ENCODE peak calls at places on chromosome 22, in five cellular contexts. One of them, this sample, is unnamed.

GRCh38 chr22:38754247-38755154 is 1.3 kb downstream of the SUN2 start:
- DNase-seq in right lobe of liver: peak; percentile 68
- DNase-seq in pancreas: peak; percentile 86
- DNase-seq in thyroid gland: peak; percentile 76
- DNase-seq in testis: peak; percentile 71
- DNase-seq in this sample: peak; percentile 53

GRCh38 chr22:17706451-17706900 is 67.8 kb downstream of the BID start:
- DNase-seq in right lobe of liver: no peak
- DNase-seq in pancreas: no peak
- DNase-seq in thyroid gland: peak; percentile 25
- DNase-seq in testis: peak; percentile 52
- DNase-seq in this sample: peak; percentile 88

GRCh38 chr22:19147193-19147780 is 2.8 kb downstream of the GSC2 start:
- DNase-seq in right lobe of liver: no peak
- DNase-seq in pancreas: no peak
- DNase-seq in thyroid gland: no peak
- DNase-seq in testis: no peak
- DNase-seq in this sample: no peak

GRCh38 chr22:35033635-35034296 is 32.2 kb upstream of the ISX start:
- DNase-seq in right lobe of liver: no peak
- DNase-seq in pancreas: no peak
- DNase-seq in thyroid gland: no peak
- DNase-seq in testis: no peak
- DNase-seq in this sample: no peak

GRCh38 chr22:33005476-33005875 is 52.7 kb downstream of the SYN3 start:
- DNase-seq in right lobe of liver: no peak
- DNase-seq in pancreas: no peak
- DNase-seq in thyroid gland: no peak
- DNase-seq in testis: no peak
- DNase-seq in this sample: no peak

GRCh38 chr22:33464698-33465097 is 406.5 kb upstream of the SYN3 start:
- DNase-seq in right lobe of liver: no peak
- DNase-seq in pancreas: no peak
- DNase-seq in thyroid gland: no peak
- DNase-seq in testis: no peak
- DNase-seq in this sample: no peak

GRCh38 chr22:25779890-25780289 is 37.9 kb downstream of the MYO18B start:
- DNase-seq in right lobe of liver: no peak
- DNase-seq in pancreas: no peak
- DNase-seq in thyroid gland: no peak
- DNase-seq in testis: no peak
- DNase-seq in this sample: no peak

GRCh38 chr22:24954114-24954463 is 1.6 kb downstream of the KIAA1671 start:
- DNase-seq in right lobe of liver: no peak
- DNase-seq in pancreas: no peak
- DNase-seq in thyroid gland: no peak
- DNase-seq in testis: no peak
- DNase-seq in this sample: no peak

GRCh38 chr22:35642305-35642741 is 5.9 kb upstream of the APOL6 start:
- DNase-seq in right lobe of liver: peak; percentile 71
- DNase-seq in pancreas: no peak
- DNase-seq in thyroid gland: no peak
- DNase-seq in testis: peak; percentile 48
- DNase-seq in this sample: peak; percentile 25

GRCh38 chr22:45197606-45198462 is 34.1 kb downstream of the NUP50 start:
- DNase-seq in right lobe of liver: no peak
- DNase-seq in pancreas: no peak
- DNase-seq in thyroid gland: no peak
- DNase-seq in testis: peak; percentile 83
- DNase-seq in this sample: no peak

GRCh38 chr22:50074551-50075042 is 10.6 kb downstream of the MLC1 start:
- DNase-seq in right lobe of liver: no peak
- DNase-seq in pancreas: peak; percentile 87
- DNase-seq in thyroid gland: no peak
- DNase-seq in testis: no peak
- DNase-seq in this sample: no peak

GRCh38 chr22:20514658-20515406 is 7.4 kb downstream of the MED15 start:
- DNase-seq in right lobe of liver: no peak
- DNase-seq in pancreas: no peak
- DNase-seq in thyroid gland: no peak
- DNase-seq in testis: no peak
- DNase-seq in this sample: peak; percentile 95

GRCh38 chr22:20439928-20440575 is 2.4 kb upstream of the SCARF2 start:
- DNase-seq in right lobe of liver: no peak
- DNase-seq in pancreas: peak; percentile 40
- DNase-seq in thyroid gland: no peak
- DNase-seq in testis: no peak
- DNase-seq in this sample: no peak

GRCh38 chr22:45238431-45239377 is 2.0 kb downstream of the KIAA0930 start:
- DNase-seq in right lobe of liver: no peak
- DNase-seq in pancreas: no peak
- DNase-seq in thyroid gland: no peak
- DNase-seq in testis: no peak
- DNase-seq in this sample: peak; percentile 65

GRCh38 chr22:40436460-40437431 is 66.4 kb downstream of the SGSM3 start:
- DNase-seq in right lobe of liver: no peak
- DNase-seq in pancreas: no peak
- DNase-seq in thyroid gland: peak; percentile 48
- DNase-seq in testis: peak; percentile 77
- DNase-seq in this sample: no peak

GRCh38 chr22:50260801-50261614 is 475 bp downstream of the MAPK12 start:
- DNase-seq in right lobe of liver: no peak
- DNase-seq in pancreas: no peak
- DNase-seq in thyroid gland: no peak
- DNase-seq in testis: peak; percentile 73
- DNase-seq in this sample: no peak

GRCh38 chr22:50530280-50530856 is 556 bp upstream of the TYMP start:
- DNase-seq in right lobe of liver: peak; percentile 93
- DNase-seq in pancreas: peak; percentile 90
- DNase-seq in thyroid gland: peak; percentile 78
- DNase-seq in testis: no peak
- DNase-seq in this sample: peak; percentile 81

GRCh38 chr22:30580896-30581295 is 6.4 kb upstream of the GAL3ST1 start:
- DNase-seq in right lobe of liver: no peak
- DNase-seq in pancreas: no peak
- DNase-seq in thyroid gland: no peak
- DNase-seq in testis: no peak
- DNase-seq in this sample: no peak
- H3K36me3 ChIP-seq in right lobe of liver: no peaks in the 10 kb centered on the region
- H3K36me3 ChIP-seq in pancreas: peaks cover 92% of the 10 kb centered on the region
- H3K36me3 ChIP-seq in thyroid gland: peaks cover 96% of the 10 kb centered on the region
- H3K36me3 ChIP-seq in testis: no peaks in the 10 kb centered on the region
- H3K36me3 ChIP-seq in this sample: peaks cover 100% of the 10 kb centered on the region

DNA sequence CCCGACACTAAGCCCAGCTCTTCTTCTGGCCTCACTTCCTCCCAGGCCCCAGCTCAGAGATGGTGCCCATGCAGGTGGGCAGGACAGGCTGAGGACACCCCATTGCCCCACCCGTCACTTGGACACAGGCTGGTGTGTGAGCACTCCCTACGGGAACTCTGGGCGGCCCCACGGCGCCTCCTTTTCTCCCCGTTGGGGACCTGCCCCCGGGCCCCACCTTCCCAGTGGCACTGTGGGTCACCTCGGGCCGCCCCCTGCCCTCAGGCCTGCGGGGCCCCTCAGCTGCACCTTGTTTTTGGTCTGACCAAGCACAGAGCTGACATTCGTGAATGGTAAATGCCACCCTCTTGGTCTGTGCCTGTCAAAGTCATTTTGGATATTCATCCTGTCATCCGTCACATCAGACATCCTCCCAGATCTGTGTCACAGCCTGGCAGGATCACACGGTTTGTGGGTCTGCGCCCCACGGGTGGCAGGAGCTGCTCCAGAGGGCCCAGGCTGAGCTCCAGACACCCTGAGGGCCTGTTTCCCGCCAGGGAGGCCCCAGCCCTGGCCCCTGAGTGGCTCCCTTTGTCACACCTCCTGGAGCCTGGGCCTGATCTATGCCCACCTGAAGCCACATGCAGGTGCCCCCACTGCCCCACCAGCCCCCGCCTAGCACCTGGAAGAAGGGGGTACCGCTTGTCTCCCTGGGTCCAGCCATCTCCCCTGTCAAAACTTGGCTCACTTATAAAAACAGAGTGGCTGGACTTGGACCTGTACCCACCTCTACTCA is 1188.5 kb downstream of the BRD1 start:
- DNase-seq in right lobe of liver: no peak
- DNase-seq in pancreas: peak; percentile 33
- DNase-seq in thyroid gland: no peak
- DNase-seq in testis: no peak
- DNase-seq in this sample: no peak
- H3K36me3 ChIP-seq in right lobe of liver: no peaks in the 10 kb centered on the region
- H3K36me3 ChIP-seq in pancreas: no peaks in the 10 kb centered on the region
- H3K36me3 ChIP-seq in thyroid gland: no peaks in the 10 kb centered on the region
- H3K36me3 ChIP-seq in testis: no peaks in the 10 kb centered on the region
- H3K36me3 ChIP-seq in this sample: no peaks in the 10 kb centered on the region

GRCh38 chr22:23803001-23803819 is 16.4 kb downstream of the SMARCB1 start:
- DNase-seq in right lobe of liver: no peak
- DNase-seq in pancreas: no peak
- DNase-seq in thyroid gland: no peak
- DNase-seq in testis: no peak
- DNase-seq in this sample: no peak

GRCh38 chr22:23801886-23802377 is 15.2 kb downstream of the SMARCB1 start:
- DNase-seq in right lobe of liver: no peak
- DNase-seq in pancreas: no peak
- DNase-seq in thyroid gland: no peak
- DNase-seq in testis: no peak
- DNase-seq in this sample: no peak

GRCh38 chr22:23806837-23807236 is 20.1 kb downstream of the SMARCB1 start:
- DNase-seq in right lobe of liver: no peak
- DNase-seq in pancreas: no peak
- DNase-seq in thyroid gland: no peak
- DNase-seq in testis: no peak
- DNase-seq in this sample: no peak

GRCh38 chr22:23801238-23801821 is 14.6 kb downstream of the SMARCB1 start:
- DNase-seq in right lobe of liver: no peak
- DNase-seq in pancreas: no peak
- DNase-seq in thyroid gland: peak; percentile 77
- DNase-seq in testis: no peak
- DNase-seq in this sample: no peak

GRCh38 chr22:23804781-23805291 is 18.1 kb downstream of the SMARCB1 start:
- DNase-seq in right lobe of liver: no peak
- DNase-seq in pancreas: no peak
- DNase-seq in thyroid gland: no peak
- DNase-seq in testis: peak; percentile 81
- DNase-seq in this sample: no peak
- H3K36me3 ChIP-seq in right lobe of liver: no peaks in the 10 kb centered on the region
- H3K36me3 ChIP-seq in pancreas: peaks cover 56% of the 10 kb centered on the region
- H3K36me3 ChIP-seq in thyroid gland: peaks cover 64% of the 10 kb centered on the region
- H3K36me3 ChIP-seq in testis: no peaks in the 10 kb centered on the region
- H3K36me3 ChIP-seq in this sample: no peaks in the 10 kb centered on the region

GRCh38 chr22:30299322-30299721 is 10.0 kb upstream of the CASTOR1 start:
- DNase-seq in right lobe of liver: no peak
- DNase-seq in pancreas: no peak
- DNase-seq in thyroid gland: no peak
- DNase-seq in testis: no peak
- DNase-seq in this sample: no peak
- H3K36me3 ChIP-seq in right lobe of liver: no peaks in the 10 kb centered on the region
- H3K36me3 ChIP-seq in pancreas: peaks cover 10% of the 10 kb centered on the region
- H3K36me3 ChIP-seq in thyroid gland: peaks cover 15% of the 10 kb centered on the region
- H3K36me3 ChIP-seq in testis: no peaks in the 10 kb centered on the region
- H3K36me3 ChIP-seq in this sample: peaks cover 70% of the 10 kb centered on the region

DNA sequence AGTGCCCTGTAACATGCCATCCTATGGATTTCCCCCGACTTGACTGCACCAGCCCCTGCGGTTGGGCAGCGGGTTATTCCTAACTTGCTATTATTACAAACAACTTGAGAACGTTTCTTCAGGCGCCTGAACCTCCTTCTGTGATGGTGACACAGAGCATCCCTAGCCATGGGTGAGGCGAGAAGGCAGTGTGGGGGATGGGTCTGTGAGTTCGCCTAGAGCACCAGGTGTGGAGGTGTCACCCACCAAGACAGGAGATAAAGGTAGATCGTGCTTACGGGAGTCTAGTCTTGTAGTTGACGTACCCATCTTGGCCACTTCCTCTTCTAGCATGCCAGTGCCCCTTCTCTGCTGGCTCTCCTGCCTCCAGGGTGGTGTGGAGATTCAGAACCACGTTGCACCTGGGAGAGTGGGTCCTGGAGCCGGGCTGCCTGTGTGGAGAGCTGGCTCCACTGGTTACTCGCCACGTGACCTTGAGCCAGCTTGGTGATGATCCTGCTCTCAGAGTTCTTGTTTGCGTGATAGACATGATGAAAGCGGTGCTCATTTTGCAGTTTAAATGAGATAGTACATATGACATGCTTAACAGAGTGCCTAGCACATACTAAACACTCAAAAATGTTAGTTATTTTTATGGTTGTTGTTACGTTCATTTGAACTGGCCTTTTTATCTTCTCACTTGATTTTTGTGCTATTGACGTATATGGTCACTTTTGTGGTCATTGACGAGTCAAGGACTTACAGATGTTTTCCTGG is 37.8 kb downstream of the TBC1D22A start:
- DNase-seq in right lobe of liver: no peak
- DNase-seq in pancreas: no peak
- DNase-seq in thyroid gland: no peak
- DNase-seq in testis: no peak
- DNase-seq in this sample: no peak
- H3K36me3 ChIP-seq in right lobe of liver: peaks cover 5% of the 10 kb centered on the region
- H3K36me3 ChIP-seq in pancreas: peaks cover 4% of the 10 kb centered on the region
- H3K36me3 ChIP-seq in thyroid gland: no peaks in the 10 kb centered on the region
- H3K36me3 ChIP-seq in testis: no peaks in the 10 kb centered on the region
- H3K36me3 ChIP-seq in this sample: no peaks in the 10 kb centered on the region

GRCh38 chr22:42814215-42814614 is 42.9 kb downstream of the ARFGAP3 start:
- DNase-seq in right lobe of liver: no peak
- DNase-seq in pancreas: no peak
- DNase-seq in thyroid gland: no peak
- DNase-seq in testis: no peak
- DNase-seq in this sample: no peak
- H3K36me3 ChIP-seq in right lobe of liver: no peaks in the 10 kb centered on the region
- H3K36me3 ChIP-seq in pancreas: peaks cover 37% of the 10 kb centered on the region
- H3K36me3 ChIP-seq in thyroid gland: peaks cover 8% of the 10 kb centered on the region
- H3K36me3 ChIP-seq in testis: no peaks in the 10 kb centered on the region
- H3K36me3 ChIP-seq in this sample: peaks cover 60% of the 10 kb centered on the region